ENCODE peak calls at places on chromosome 4, in six cellular contexts. C is esophagus squamous epithelium, H is fibroblast of villous mesenchyme, V is breast epithelium, D is IMR-90, W is AG04449. F is an unnamed sample.

GRCh38 chr4:183182873-183183725 is 84.0 kb downstream of the WWC2 start:
- DNase-seq in C (no peak), H (peak), V (no peak), D (peak), W (no peak), F (no peak)

GRCh38 chr4:186081202-186081807 is 12.3 kb downstream of the TLR3 start:
- DNase-seq in C (no peak), H (no peak), V (no peak), D (no peak), W (no peak), F (no peak)

GRCh38 chr4:61204353-61204752 is 4.2 kb downstream of the ADGRL3 start:
- DNase-seq in C (no peak), H (no peak), V (no peak), D (peak), W (no peak), F (no peak)

GRCh38 chr4:39730067-39730466 is 32.1 kb downstream of the UBE2K start:
- DNase-seq in C (no peak), H (peak), V (no peak), D (no peak), W (no peak), F (no peak)

GRCh38 chr4:117817316-117817715 is 217.0 kb upstream of the NDST3 start:
- DNase-seq in C (no peak), H (no peak), V (no peak), D (peak), W (no peak), F (no peak)

GRCh38 chr4:1234296-1234695 is 14.6 kb downstream of the CTBP1 start:
- DNase-seq in C (no peak), H (peak), V (no peak), D (peak), W (no peak), F (no peak)

GRCh38 chr4:98363431-98363830 is 102.2 kb downstream of the RAP1GDS1 start:
- DNase-seq in C (no peak), H (no peak), V (no peak), D (no peak), W (no peak), F (no peak)

GRCh38 chr4:175787948-175788347 is 24.1 kb downstream of the GPM6A start:
- DNase-seq in C (no peak), H (no peak), V (no peak), D (no peak), W (no peak), F (no peak)

GRCh38 chr4:175954685-175955084 is 111.0 kb upstream of the WDR17 start:
- DNase-seq in C (no peak), H (no peak), V (no peak), D (no peak), W (no peak), F (no peak)

GRCh38 chr4:159926871-159927270 is 824.0 kb downstream of the RAPGEF2 start:
- DNase-seq in C (no peak), H (no peak), V (no peak), D (no peak), W (no peak), F (no peak)

GRCh38 chr4:54558889-54559682 is 98.7 kb upstream of the KIT start:
- DNase-seq in C (no peak), H (no peak), V (no peak), D (no peak), W (no peak), F (no peak)

GRCh38 chr4:24967346-24967745 is 54.5 kb upstream of the CCDC149 start:
- DNase-seq in C (no peak), H (no peak), V (no peak), D (no peak), W (no peak), F (no peak)

GRCh38 chr4:47106561-47106960 is 75.2 kb downstream of the GABRB1 start:
- DNase-seq in C (no peak), H (peak), V (no peak), D (peak), W (no peak), F (no peak)

GRCh38 chr4:87498446-87498900 is 30.7 kb downstream of the SPARCL1 start:
- DNase-seq in C (no peak), H (peak), V (no peak), D (peak), W (no peak), F (no peak)

GRCh38 chr4:163193717-163194116 is 27.0 kb upstream of the NAF1 start:
- DNase-seq in C (no peak), H (no peak), V (no peak), D (no peak), W (no peak), F (no peak)

GRCh38 chr4:1400191-1400805 is 5.9 kb downstream of the NKX1-1 start:
- DNase-seq in C (no peak), H (no peak), V (peak), D (no peak), W (no peak), F (no peak)

GRCh38 chr4:84870398-84871163 is 95.9 kb downstream of the WDFY3 start:
- DNase-seq in C (no peak), H (peak), V (no peak), D (peak), W (no peak), F (no peak)

GRCh38 chr4:95547708-95548471 is 883 bp downstream of the UNC5C start:
- DNase-seq in C (no peak), H (peak), V (no peak), D (no peak), W (no peak), F (no peak)

GRCh38 chr4:48337726-48338125 is 3.6 kb upstream of the SLAIN2 start:
- DNase-seq in C (no peak), H (no peak), V (no peak), D (no peak), W (no peak), F (peak)

GRCh38 chr4:4460759-4461158 is 73.9 kb downstream of the NSG1 start:
- DNase-seq in C (no peak), H (no peak), V (no peak), D (no peak), W (no peak), F (no peak)

GRCh38 chr4:13919021-13919441 is 291.5 kb upstream of the BOD1L1 start:
- DNase-seq in C (no peak), H (peak), V (no peak), D (peak), W (peak), F (no peak)

GRCh38 chr4:81648576-81649272 is 177.0 kb upstream of the RASGEF1B start:
- DNase-seq in C (no peak), H (no peak), V (no peak), D (no peak), W (no peak), F (no peak)

GRCh38 chr4:43855283-43855682 is 593.3 kb downstream of the KCTD8 start:
- DNase-seq in C (no peak), H (no peak), V (no peak), D (no peak), W (no peak), F (no peak)

GRCh38 chr4:74953647-74954046 is 20.7 kb downstream of the PARM1 start:
- DNase-seq in C (no peak), H (no peak), V (no peak), D (no peak), W (no peak), F (no peak)

GRCh38 chr4:184293552-184293951 is 75.9 kb upstream of the ENPP6 start:
- DNase-seq in C (no peak), H (no peak), V (no peak), D (no peak), W (no peak), F (no peak)

GRCh38 chr4:125198916-125199315 is 115.8 kb upstream of the FAT4 start:
- DNase-seq in C (no peak), H (no peak), V (no peak), D (peak), W (no peak), F (no peak)

GRCh38 chr4:22434895-22435294 is 81.0 kb downstream of the ADGRA3 start:
- DNase-seq in C (no peak), H (peak), V (no peak), D (peak), W (no peak), F (peak)

GRCh38 chr4:18961879-18962278 is 940.3 kb upstream of the LCORL start:
- DNase-seq in C (no peak), H (no peak), V (no peak), D (no peak), W (no peak), F (no peak)

GRCh38 chr4:15648600-15648999 is 6.6 kb downstream of the FBXL5 start:
- DNase-seq in C (no peak), H (no peak), V (no peak), D (no peak), W (no peak), F (no peak)

GRCh38 chr4:114654607-114655006 is 56.0 kb downstream of the UGT8 start:
- DNase-seq in C (no peak), H (no peak), V (no peak), D (no peak), W (no peak), F (no peak)

GRCh38 chr4:166121897-166122296 is 248.9 kb downstream of the TLL1 start:
- DNase-seq in C (no peak), H (no peak), V (no peak), D (no peak), W (no peak), F (no peak)

GRCh38 chr4:74671074-74671698 is 123.1 kb downstream of the BTC start:
- DNase-seq in C (peak), H (peak), V (no peak), D (peak), W (no peak), F (no peak)

GRCh38 chr4:80134936-80135701 is 62.1 kb upstream of the ANTXR2 start:
- DNase-seq in C (no peak), H (no peak), V (no peak), D (peak), W (no peak), F (peak)

GRCh38 chr4:156976147-156976546 is 4.5 kb upstream of the PDGFC start:
- DNase-seq in C (no peak), H (peak), V (no peak), D (peak), W (no peak), F (no peak)

GRCh38 chr4:53450773-53451172 is 73.3 kb downstream of the FIP1L1 start:
- DNase-seq in C (no peak), H (peak), V (no peak), D (peak), W (no peak), F (no peak)

GRCh38 chr4:68877555-68877954 is 61.8 kb downstream of the UGT2B10 start:
- DNase-seq in C (no peak), H (no peak), V (no peak), D (no peak), W (no peak), F (no peak)

GRCh38 chr4:105196523-105197145 is 50.0 kb downstream of the TET2 start:
- DNase-seq in C (no peak), H (peak), V (no peak), D (peak), W (no peak), F (no peak)
- TF ChIP-seq CTCF in C (no peak), H (peak), V (no peak), D (peak), W (peak), F (no peak)

DNA sequence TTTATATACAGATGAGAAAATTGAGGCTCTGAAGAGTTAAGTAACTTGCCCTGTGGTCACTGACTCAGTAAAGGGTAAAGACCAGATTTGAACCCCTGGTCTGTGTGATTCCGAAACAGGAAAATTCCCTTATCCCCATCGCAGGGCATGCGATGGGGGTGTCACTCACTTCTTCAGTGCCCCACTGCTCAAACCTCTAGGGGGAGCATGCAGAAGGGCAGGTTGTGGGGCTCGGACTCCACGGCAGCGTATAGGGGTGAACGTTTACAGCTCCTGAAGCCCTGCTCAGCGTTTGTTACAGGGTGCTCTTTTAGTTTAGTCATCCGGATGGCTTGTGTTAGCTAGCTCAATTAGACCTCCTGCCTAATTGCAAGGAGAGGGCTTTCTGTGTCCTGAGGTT is 3.7 kb upstream of the EXOC1 start:
- DNase-seq in C (no peak), H (no peak), V (no peak), D (no peak), W (no peak), F (no peak)
- H3K4me3 ChIP-seq in C (no peak), H (no peak), V (no peak), D (no peak), W (no peak), F (no peak)

DNA sequence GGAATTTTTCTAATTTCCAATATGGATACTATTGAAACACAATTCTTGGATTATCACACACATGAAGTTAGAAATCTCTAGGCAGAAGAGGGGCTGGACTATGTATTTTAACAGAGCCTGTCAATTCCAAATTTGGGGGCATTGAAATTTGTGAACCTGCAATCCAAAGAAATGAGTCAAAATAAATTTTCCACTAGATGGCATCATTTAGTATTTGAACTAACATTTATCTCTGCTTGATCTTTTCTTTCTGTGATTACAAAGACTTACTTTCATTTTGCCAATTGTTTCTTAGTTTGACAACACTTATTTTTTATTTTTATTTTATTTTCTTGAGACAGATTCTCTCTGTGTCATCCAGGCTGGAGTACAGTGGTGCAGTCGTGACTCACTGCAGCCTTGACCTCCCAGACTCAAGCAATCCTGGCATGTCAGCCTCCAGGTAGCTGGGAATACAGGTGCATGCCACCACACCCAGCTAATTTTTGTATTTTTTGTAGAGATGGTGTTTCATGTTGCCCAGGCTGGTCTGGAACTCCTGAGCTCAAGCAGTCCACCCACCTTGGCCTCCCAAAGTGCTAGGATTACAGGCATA is 2.7 kb upstream of the PYURF start:
- DNase-seq in C (no peak), H (peak), V (no peak), D (no peak), W (no peak), F (no peak)
- TF ChIP-seq CTCF in C (no peak), H (no peak), V (no peak), D (peak), W (no peak), F (peak)

GRCh38 chr4:177313263-177313662 is 3.6 kb downstream of the NEIL3 start:
- DNase-seq in C (no peak), H (peak), V (no peak), D (peak), W (no peak), F (no peak)

GRCh38 chr4:177309525-177310371 is at the start of gene NEIL3:
- DNase-seq in C (peak), H (peak), V (peak), D (peak), W (no peak), F (peak)

GRCh38 chr4:177308125-177308524 is 1.5 kb upstream of the NEIL3 start:
- DNase-seq in C (no peak), H (peak), V (no peak), D (peak), W (no peak), F (no peak)

DNA sequence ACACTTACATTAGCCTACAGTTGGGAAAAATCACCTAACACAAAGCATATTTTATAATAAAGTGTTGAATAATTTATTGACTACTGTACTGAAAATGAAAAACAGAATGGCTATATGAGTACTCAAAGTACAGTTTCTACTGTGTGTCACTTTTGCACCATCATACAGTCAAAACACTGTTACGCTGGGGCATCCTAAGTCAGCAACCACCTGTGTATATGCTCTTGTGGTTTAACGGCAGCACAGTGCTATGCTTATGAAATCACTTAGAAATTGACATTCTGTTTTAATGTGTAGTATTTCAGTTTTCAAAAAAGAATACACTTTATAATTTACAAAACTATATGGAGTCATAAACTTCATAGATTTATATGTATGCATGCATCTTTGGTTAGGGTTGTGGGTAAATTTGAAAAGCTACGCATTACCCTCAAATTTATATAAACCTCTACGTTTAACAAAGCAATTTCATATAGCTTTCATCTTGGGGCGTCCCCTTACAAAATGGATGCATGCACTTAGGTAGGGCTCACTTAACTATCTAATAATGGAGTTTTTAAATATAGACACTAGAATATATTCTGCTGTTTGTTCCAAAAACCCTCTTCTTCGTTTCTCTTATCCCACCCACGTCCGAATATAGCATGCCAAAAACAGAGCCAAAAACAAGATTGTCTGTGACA is 691 bp upstream of the NEIL3 start:
- DNase-seq in C (no peak), H (no peak), V (no peak), D (no peak), W (no peak), F (no peak)
- H3K4me3 ChIP-seq in C (peak), H (peak), V (peak), D (peak), W (peak), F (peak)

GRCh38 chr4:128301979-128302378 is 14.4 kb upstream of the PGRMC2 start:
- DNase-seq in C (no peak), H (no peak), V (no peak), D (no peak), W (no peak), F (no peak)

GRCh38 chr4:128299848-128300247 is 12.2 kb upstream of the PGRMC2 start:
- DNase-seq in C (no peak), H (peak), V (no peak), D (peak), W (no peak), F (no peak)

GRCh38 chr4:128295255-128295654 is 7.6 kb upstream of the PGRMC2 start:
- DNase-seq in C (no peak), H (no peak), V (no peak), D (no peak), W (no peak), F (no peak)

GRCh38 chr4:128298129-128298758 is 10.6 kb upstream of the PGRMC2 start:
- DNase-seq in C (no peak), H (no peak), V (no peak), D (no peak), W (no peak), F (no peak)

DNA sequence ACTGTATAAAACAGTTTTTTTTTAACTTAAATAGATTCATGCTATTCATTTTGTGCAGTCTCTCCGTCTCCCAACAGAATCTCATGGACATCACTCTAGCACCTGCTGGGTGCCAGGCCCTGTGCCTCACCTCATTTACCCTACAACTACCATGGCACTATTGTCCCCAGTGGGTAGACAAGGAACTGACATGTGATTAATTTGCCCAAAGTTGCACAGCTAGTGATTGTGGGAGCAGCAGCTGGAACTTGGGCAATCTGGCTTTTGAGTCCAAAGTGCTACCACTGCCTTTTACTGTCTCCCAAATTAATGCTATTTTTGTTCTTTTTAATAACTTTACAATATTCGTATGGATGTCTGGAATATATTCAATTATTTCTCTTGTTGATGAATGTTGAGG is 11.2 kb upstream of the PGRMC2 start:
- DNase-seq in C (no peak), H (no peak), V (no peak), D (no peak), W (no peak), F (no peak)
- TF ChIP-seq CTCF in C (no peak), H (no peak), V (no peak), D (no peak), W (no peak), F (no peak)

GRCh38 chr4:8896506-8896905 is 24.9 kb upstream of the HMX1 start:
- DNase-seq in C (no peak), H (no peak), V (no peak), D (no peak), W (no peak), F (no peak)

GRCh38 chr4:8895295-8895694 is 23.7 kb upstream of the HMX1 start:
- DNase-seq in C (no peak), H (no peak), V (no peak), D (no peak), W (no peak), F (no peak)

GRCh38 chr4:8896071-8896470 is 24.4 kb upstream of the HMX1 start:
- DNase-seq in C (no peak), H (no peak), V (no peak), D (no peak), W (no peak), F (no peak)

GRCh38 chr4:8900588-8900987 is 28.9 kb upstream of the HMX1 start:
- DNase-seq in C (no peak), H (no peak), V (no peak), D (no peak), W (no peak), F (no peak)

DNA sequence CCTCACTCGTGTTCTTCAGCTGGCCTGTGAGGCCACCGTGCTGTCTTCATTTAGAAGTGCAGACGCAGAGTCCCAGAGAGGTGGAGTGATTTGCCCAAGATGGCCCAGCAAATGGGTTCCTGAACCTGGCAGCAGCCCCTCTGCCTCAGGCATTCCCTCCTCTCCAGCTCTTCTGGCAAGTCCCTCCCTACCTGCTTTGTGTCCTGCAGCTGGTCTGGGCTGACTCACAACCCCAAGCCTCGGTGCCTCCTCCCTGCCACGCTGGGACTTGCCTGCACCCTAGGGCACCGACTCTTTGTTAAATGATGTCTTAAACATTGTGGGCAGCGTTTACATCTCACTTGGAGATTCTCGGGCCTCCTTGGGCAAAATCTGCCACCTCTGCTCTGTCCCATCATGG is 26.1 kb upstream of the HMX1 start:
- DNase-seq in C (no peak), H (no peak), V (no peak), D (no peak), W (no peak), F (no peak)
- H3K4me3 ChIP-seq in C (no peak), H (no peak), V (no peak), D (no peak), W (no peak), F (no peak)